ENCODE peak calls at places on chromosome 13, in seven cellular contexts. E is choroid plexus epithelial cell, Z is ovary, J is HFF-Myc, G is AG04449, M is uterus, N is GM13977. X is an unnamed sample.

GRCh38 chr13:30796132-30796832 is 60.9 kb downstream of the ALOX5AP start:
- DNase-seq in E (peak), Z (no peak), J (no peak), G (no peak), M (no peak), N (no peak), X (no peak)

GRCh38 chr13:49116873-49117272 is 103.3 kb upstream of the MLNR start:
- DNase-seq in E (no peak), Z (no peak), J (no peak), G (no peak), M (no peak), N (no peak), X (no peak)

GRCh38 chr13:22278336-22278929 is 607.6 kb downstream of the FGF9 start:
- DNase-seq in E (peak), Z (peak), J (no peak), G (no peak), M (peak), N (peak), X (peak)

GRCh38 chr13:93472296-93472695 is 245.7 kb downstream of the GPC6 start:
- DNase-seq in E (no peak), Z (no peak), J (no peak), G (no peak), M (no peak), N (no peak), X (no peak)

GRCh38 chr13:112845511-112846144 is 123.4 kb upstream of the MCF2L start:
- DNase-seq in E (no peak), Z (no peak), J (no peak), G (no peak), M (no peak), N (no peak), X (no peak)

GRCh38 chr13:74206061-74206561 is 71.9 kb upstream of the KLF12 start:
- DNase-seq in E (peak), Z (no peak), J (no peak), G (peak), M (no peak), N (no peak), X (no peak)

GRCh38 chr13:37598572-37598971 is at the start of gene POSTN:
- DNase-seq in E (peak), Z (no peak), J (no peak), G (no peak), M (no peak), N (no peak), X (no peak)

GRCh38 chr13:37868691-37869505 is 674 bp downstream of the TRPC4 start:
- DNase-seq in E (peak), Z (no peak), J (no peak), G (no peak), M (no peak), N (no peak), X (no peak)

GRCh38 chr13:78689011-78689410 is 30.1 kb upstream of the OBI1 start:
- DNase-seq in E (peak), Z (no peak), J (no peak), G (no peak), M (no peak), N (no peak), X (no peak)

GRCh38 chr13:112679381-112679780 is 10.5 kb upstream of the ATP11A start:
- DNase-seq in E (no peak), Z (no peak), J (no peak), G (no peak), M (peak), N (no peak), X (no peak)

GRCh38 chr13:30892966-30893365 is 13.1 kb upstream of the MEDAG start:
- DNase-seq in E (peak), Z (no peak), J (no peak), G (no peak), M (peak), N (no peak), X (no peak)

GRCh38 chr13:36820222-36820621 is 1.2 kb downstream of the RFXAP start:
- DNase-seq in E (no peak), Z (no peak), J (no peak), G (no peak), M (no peak), N (peak), X (no peak)

GRCh38 chr13:72911988-72912387 is 130.1 kb downstream of the PIBF1 start:
- DNase-seq in E (no peak), Z (no peak), J (no peak), G (no peak), M (no peak), N (no peak), X (no peak)

GRCh38 chr13:84025828-84026227 is 143.6 kb upstream of the SLITRK1 start:
- DNase-seq in E (no peak), Z (no peak), J (no peak), G (no peak), M (no peak), N (no peak), X (no peak)

GRCh38 chr13:29847501-29847983 is 2.9 kb downstream of the UBL3 start:
- DNase-seq in E (peak), Z (no peak), J (no peak), G (no peak), M (no peak), N (no peak), X (no peak)

GRCh38 chr13:35720690-35721554 is 244.4 kb upstream of the MAB21L1 start:
- DNase-seq in E (peak), Z (peak), J (no peak), G (no peak), M (peak), N (peak), X (no peak)

GRCh38 chr13:108609353-108609752 is 20.1 kb upstream of the MYO16 start:
- DNase-seq in E (peak), Z (no peak), J (peak), G (peak), M (no peak), N (no peak), X (no peak)

GRCh38 chr13:106083620-106084350 is 451.7 kb downstream of the EFNB2 start:
- DNase-seq in E (peak), Z (no peak), J (no peak), G (no peak), M (no peak), N (peak), X (no peak)

GRCh38 chr13:114063545-114064515 is 68.6 kb downstream of the RASA3 start:
- DNase-seq in E (peak), Z (peak), J (peak), G (no peak), M (peak), N (no peak), X (peak)

GRCh38 chr13:113633485-113633873 is 24.5 kb downstream of the ATP4B start:
- DNase-seq in E (no peak), Z (no peak), J (no peak), G (no peak), M (no peak), N (no peak), X (no peak)

GRCh38 chr13:73230714-73231113 is 171.9 kb downstream of the KLF5 start:
- DNase-seq in E (peak), Z (no peak), J (no peak), G (no peak), M (no peak), N (no peak), X (no peak)

GRCh38 chr13:50033696-50034095 is 18.5 kb downstream of the KCNRG start:
- DNase-seq in E (peak), Z (no peak), J (no peak), G (peak), M (no peak), N (no peak), X (no peak)

GRCh38 chr13:63337921-63338320 is 1922.3 kb upstream of the PCDH20 start:
- DNase-seq in E (no peak), Z (no peak), J (no peak), G (no peak), M (no peak), N (no peak), X (no peak)

GRCh38 chr13:50990540-50991506 is 81.2 kb downstream of the RNASEH2B start:
- DNase-seq in E (peak), Z (peak), J (peak), G (no peak), M (peak), N (no peak), X (no peak)

GRCh38 chr13:107730835-107731234 is 484.5 kb downstream of the LIG4 start:
- DNase-seq in E (peak), Z (no peak), J (no peak), G (no peak), M (no peak), N (no peak), X (no peak)

GRCh38 chr13:101706651-101707050 is 254.2 kb downstream of the ITGBL1 start:
- DNase-seq in E (peak), Z (no peak), J (peak), G (peak), M (no peak), N (no peak), X (no peak)

GRCh38 chr13:67221630-67222226 is 8.4 kb downstream of the PCDH9 start:
- DNase-seq in E (no peak), Z (no peak), J (no peak), G (no peak), M (no peak), N (no peak), X (no peak)

GRCh38 chr13:99993660-99994455 is 12.3 kb downstream of the ZIC2 start:
- DNase-seq in E (peak), Z (no peak), J (no peak), G (no peak), M (no peak), N (peak), X (no peak)

GRCh38 chr13:38530492-38530891 is 156.4 kb upstream of the FREM2 start:
- DNase-seq in E (peak), Z (no peak), J (peak), G (no peak), M (no peak), N (no peak), X (no peak)

GRCh38 chr13:94480672-94481145 is 1.2 kb upstream of the DCT start:
- DNase-seq in E (peak), Z (no peak), J (no peak), G (no peak), M (no peak), N (no peak), X (no peak)
- TF ChIP-seq CTCF in E (no peak), Z (no peak), J (no peak), G (no peak), M (no peak), N (no peak), X (no peak)

GRCh38 chr13:20924758-20925394 is 22.3 kb upstream of the XPO4 start:
- DNase-seq in E (peak), Z (peak), J (peak), G (peak), M (peak), N (peak), X (peak)
- TF ChIP-seq CTCF in E (peak), Z (peak), J (peak), G (peak), M (peak), N (peak), X (peak)

GRCh38 chr13:43787998-43788397 is 1.2 kb upstream of the ENOX1 start:
- DNase-seq in E (peak), Z (no peak), J (no peak), G (no peak), M (no peak), N (peak), X (no peak)
- TF ChIP-seq CTCF in E (peak), Z (peak), J (peak), G (no peak), M (peak), N (no peak), X (no peak)

GRCh38 chr13:39599842-39600241 is 3.2 kb downstream of the LHFPL6 start:
- DNase-seq in E (peak), Z (no peak), J (peak), G (no peak), M (no peak), N (no peak), X (no peak)

GRCh38 chr13:39601636-39602035 is 1.4 kb downstream of the LHFPL6 start:
- DNase-seq in E (no peak), Z (no peak), J (no peak), G (no peak), M (no peak), N (no peak), X (no peak)

GRCh38 chr13:39602614-39603366 is at the start of gene LHFPL6:
- DNase-seq in E (peak), Z (peak), J (peak), G (no peak), M (peak), N (peak), X (peak)

GRCh38 chr13:39602277-39602613 is 748 bp downstream of the LHFPL6 start:
- DNase-seq in E (no peak), Z (no peak), J (no peak), G (no peak), M (no peak), N (peak), X (no peak)

DNA sequence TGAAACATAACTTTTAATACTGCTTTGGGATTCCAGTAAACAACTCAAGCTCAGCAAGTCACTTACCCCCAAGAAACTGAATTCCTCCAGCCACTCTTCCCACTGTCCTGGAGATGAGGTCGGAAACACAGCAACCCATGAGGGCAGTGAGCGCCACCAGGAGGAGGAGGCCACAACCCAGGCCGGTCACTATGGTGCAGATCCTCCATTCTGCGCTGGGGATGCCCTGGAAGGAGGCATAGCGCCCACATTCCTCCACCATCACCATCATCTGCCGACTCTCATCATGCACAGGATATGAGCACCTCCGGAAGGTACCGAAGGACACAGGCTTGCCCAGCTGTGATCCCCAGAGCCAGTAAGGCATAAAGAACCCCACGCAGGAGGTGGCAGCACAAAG is 2.2 kb downstream of the LHFPL6 start:
- DNase-seq in E (peak), Z (no peak), J (no peak), G (no peak), M (no peak), N (no peak), X (no peak)
- TF ChIP-seq CTCF in E (peak), Z (no peak), J (peak), G (peak), M (no peak), N (no peak), X (no peak)

GRCh38 chr13:75365724-75366173 is 116.2 kb downstream of the TBC1D4 start:
- DNase-seq in E (peak), Z (no peak), J (no peak), G (no peak), M (no peak), N (peak), X (no peak)
- TF ChIP-seq CTCF in E (peak), Z (no peak), J (no peak), G (no peak), M (no peak), N (no peak), X (no peak)

GRCh38 chr13:26112843-26113242 is 61.0 kb upstream of the SHISA2 start:
- DNase-seq in E (peak), Z (no peak), J (no peak), G (no peak), M (no peak), N (no peak), X (no peak)
- TF ChIP-seq CTCF in E (peak), Z (no peak), J (peak), G (peak), M (no peak), N (no peak), X (no peak)

DNA sequence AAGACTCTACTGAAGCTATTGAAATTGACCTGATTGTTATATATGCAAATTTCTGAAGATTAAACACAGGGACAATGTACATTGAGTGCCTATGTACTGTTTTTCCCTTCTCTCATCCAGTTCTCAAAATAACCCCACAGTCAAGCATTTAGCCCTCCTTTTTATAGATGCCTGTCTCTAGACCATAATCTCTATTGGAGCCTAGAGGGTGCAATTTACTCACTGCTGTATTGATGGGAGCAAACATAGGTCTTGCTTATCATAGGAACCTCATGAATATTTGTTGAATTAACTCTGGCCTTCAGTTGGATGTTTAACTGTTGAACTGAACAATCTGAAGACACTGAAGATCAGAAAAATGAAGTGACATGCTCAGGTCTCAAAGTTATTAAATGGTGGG is 183.0 kb downstream of the RFC3 start:
- DNase-seq in E (no peak), Z (no peak), J (no peak), G (no peak), M (no peak), N (no peak), X (no peak)
- TF ChIP-seq CTCF in E (no peak), Z (no peak), J (no peak), G (no peak), M (no peak), N (no peak), X (no peak)

GRCh38 chr13:104530741-104531140 is 1464.5 kb upstream of the SLC10A2 start:
- DNase-seq in E (no peak), Z (no peak), J (no peak), G (no peak), M (no peak), N (no peak), X (no peak)

GRCh38 chr13:104532131-104532530 is 1465.9 kb upstream of the SLC10A2 start:
- DNase-seq in E (no peak), Z (no peak), J (no peak), G (no peak), M (no peak), N (no peak), X (no peak)

DNA sequence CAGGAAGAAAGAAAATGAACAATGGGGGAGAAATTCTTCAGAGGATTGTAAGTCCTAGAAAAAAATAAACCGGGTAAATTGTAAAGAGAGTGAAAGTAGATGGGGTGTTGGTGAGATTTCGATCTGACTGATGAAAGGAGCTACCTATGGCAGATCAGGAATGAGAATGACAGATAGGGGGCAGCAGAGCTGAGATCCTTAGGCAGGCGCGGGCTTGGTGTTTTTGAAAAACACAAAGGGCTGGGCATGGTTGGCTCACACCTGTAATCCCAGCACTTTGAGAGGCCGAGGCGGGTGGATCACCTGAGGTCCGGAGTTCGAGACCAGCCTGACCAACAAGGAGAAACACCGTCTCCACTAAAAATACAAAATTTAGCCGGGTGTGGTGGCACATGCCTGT is 1468.6 kb upstream of the SLC10A2 start:
- DNase-seq in E (no peak), Z (no peak), J (no peak), G (no peak), M (no peak), N (no peak), X (no peak)
- TF ChIP-seq CTCF in E (peak), Z (no peak), J (no peak), G (no peak), M (no peak), N (peak), X (no peak)

X was measured in omental fat pad.